ENCODE peak calls at places on chromosomes 11 and 22, in four cellular contexts. U is K562, W is GM12878, V is HepG2. C is an unnamed sample.

GRCh38 chr11:116082256-116082655 is 578.0 kb upstream of the CADM1 start:
- DNase-seq in U (no peak), W (no peak), V (no peak), C (no peak)

GRCh38 chr11:12702999-12703453 is 28.8 kb downstream of the TEAD1 start:
- DNase-seq in U (no peak), W (no peak), V (no peak), C (no peak)

GRCh38 chr11:41985799-41986198 is 526.3 kb upstream of the LRRC4C start:
- DNase-seq in U (no peak), W (no peak), V (no peak), C (no peak)

GRCh38 chr11:11534981-11535380 is 86.8 kb downstream of the GALNT18 start:
- DNase-seq in U (no peak), W (no peak), V (no peak), C (no peak)

GRCh38 chr11:115502636-115503082 is 1.6 kb downstream of the CADM1 start:
- DNase-seq in U (no peak), W (no peak), V (peak), C (peak)

GRCh38 chr11:46450846-46451470 is 59.4 kb upstream of the CHRM4 start:
- DNase-seq in U (no peak), W (no peak), V (no peak), C (no peak)

GRCh38 chr11:88827018-88827676 is 238.6 kb downstream of the GRM5 start:
- DNase-seq in U (no peak), W (no peak), V (no peak), C (no peak)

GRCh38 chr11:90176069-90176468 is 41.6 kb downstream of the NAALAD2 start:
- DNase-seq in U (no peak), W (no peak), V (no peak), C (no peak)

GRCh38 chr11:69862797-69863543 is 43.8 kb upstream of the FGF3 start:
- DNase-seq in U (no peak), W (no peak), V (no peak), C (no peak)

GRCh38 chr11:28448186-28448585 is 340.0 kb downstream of the METTL15 start:
- DNase-seq in U (no peak), W (no peak), V (no peak), C (no peak)

GRCh38 chr11:109612481-109612880 is 190.5 kb downstream of the C11orf87 start:
- DNase-seq in U (no peak), W (no peak), V (no peak), C (no peak)

GRCh38 chr11:57566035-57566504 is 1.4 kb downstream of the UBE2L6 start:
- DNase-seq in U (no peak), W (peak), V (peak), C (no peak)

GRCh38 chr11:106187860-106188456 is 110.5 kb downstream of the AASDHPPT start:
- DNase-seq in U (no peak), W (no peak), V (no peak), C (no peak)

GRCh38 chr11:86748296-86748695 is 52.0 kb upstream of the PRSS23 start:
- DNase-seq in U (no peak), W (no peak), V (no peak), C (no peak)

GRCh38 chr11:76735218-76735480 is 48.0 kb upstream of the TSKU start:
- DNase-seq in U (no peak), W (no peak), V (no peak), C (no peak)

GRCh38 chr22:46538816-46539163 is 1.4 kb upstream of the CELSR1 start:
- DNase-seq in U (no peak), W (no peak), V (no peak), C (no peak)

GRCh38 chr11:84292955-84293354 is 1006.8 kb upstream of the CCDC90B start:
- DNase-seq in U (no peak), W (no peak), V (no peak), C (no peak)

GRCh38 chr11:69654660-69655478 is 13.9 kb downstream of the CCND1 start:
- DNase-seq in U (no peak), W (no peak), V (peak), C (no peak)

GRCh38 chr11:7485136-7485853 is at the start of gene OLFML1:
- DNase-seq in U (no peak), W (no peak), V (peak), C (no peak)

GRCh38 chr11:70841264-70841663 is 411.1 kb downstream of the SHANK2 start:
- DNase-seq in U (no peak), W (no peak), V (no peak), C (no peak)

GRCh38 chr11:4203603-4204360 is 109.2 kb downstream of the RRM1 start:
- DNase-seq in U (no peak), W (no peak), V (no peak), C (no peak)

DNA sequence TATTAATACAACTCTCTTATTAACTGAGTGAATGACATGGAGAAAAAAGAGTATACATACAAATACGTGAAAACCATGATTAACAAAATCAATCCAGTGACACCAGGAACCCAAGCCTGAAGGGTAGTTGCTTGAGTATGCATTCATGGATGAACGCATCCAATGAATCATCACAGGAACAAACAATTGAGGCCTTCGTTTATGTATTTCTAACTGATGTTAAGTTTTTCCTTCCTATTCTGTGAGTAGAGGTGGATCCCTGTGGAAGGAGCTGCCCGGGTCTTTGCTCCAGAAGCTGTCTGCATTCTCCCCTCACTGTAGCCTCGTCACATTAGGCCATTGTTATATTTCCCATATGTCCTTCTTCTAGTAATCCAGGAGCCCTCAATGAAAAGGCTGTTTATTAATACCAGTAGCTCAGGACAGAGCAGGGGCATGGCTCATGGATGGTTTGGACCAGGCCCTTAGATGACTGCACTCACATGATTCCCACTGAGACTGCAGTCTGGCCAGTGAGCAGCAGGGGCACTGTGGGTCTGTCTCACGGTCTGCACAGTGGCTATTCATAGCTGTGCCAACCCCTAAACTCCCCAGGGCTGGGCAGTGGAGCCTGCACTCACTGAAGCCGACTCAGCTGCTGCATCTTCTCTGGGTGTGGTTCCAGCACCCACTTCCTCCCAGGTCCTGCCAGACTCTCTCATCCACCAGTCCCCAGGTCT is 128.1 kb upstream of the TOP3B start:
- DNase-seq in U (peak), W (peak), V (no peak), C (peak)
- TF ChIP-seq ETV6 in U (no peak), W (no peak), V (no peak), C (no peak)

GRCh38 chr11:117230286-117230961 is 1.4 kb downstream of the PCSK7 start:
- DNase-seq in U (no peak), W (peak), V (no peak), C (no peak)
- TF ChIP-seq ETV6 in U (no peak), W (no peak), V (no peak), C (no peak)

GRCh38 chr11:3143136-3143880 is 21.8 kb downstream of the OSBPL5 start:
- DNase-seq in U (no peak), W (no peak), V (no peak), C (no peak)

GRCh38 chr11:3145206-3145520 is 19.9 kb downstream of the OSBPL5 start:
- DNase-seq in U (no peak), W (no peak), V (no peak), C (no peak)

GRCh38 chr11:3146612-3147256 is 18.4 kb downstream of the OSBPL5 start:
- DNase-seq in U (no peak), W (no peak), V (no peak), C (no peak)

GRCh38 chr11:3147257-3147619 is 17.9 kb downstream of the OSBPL5 start:
- DNase-seq in U (no peak), W (no peak), V (no peak), C (no peak)

DNA sequence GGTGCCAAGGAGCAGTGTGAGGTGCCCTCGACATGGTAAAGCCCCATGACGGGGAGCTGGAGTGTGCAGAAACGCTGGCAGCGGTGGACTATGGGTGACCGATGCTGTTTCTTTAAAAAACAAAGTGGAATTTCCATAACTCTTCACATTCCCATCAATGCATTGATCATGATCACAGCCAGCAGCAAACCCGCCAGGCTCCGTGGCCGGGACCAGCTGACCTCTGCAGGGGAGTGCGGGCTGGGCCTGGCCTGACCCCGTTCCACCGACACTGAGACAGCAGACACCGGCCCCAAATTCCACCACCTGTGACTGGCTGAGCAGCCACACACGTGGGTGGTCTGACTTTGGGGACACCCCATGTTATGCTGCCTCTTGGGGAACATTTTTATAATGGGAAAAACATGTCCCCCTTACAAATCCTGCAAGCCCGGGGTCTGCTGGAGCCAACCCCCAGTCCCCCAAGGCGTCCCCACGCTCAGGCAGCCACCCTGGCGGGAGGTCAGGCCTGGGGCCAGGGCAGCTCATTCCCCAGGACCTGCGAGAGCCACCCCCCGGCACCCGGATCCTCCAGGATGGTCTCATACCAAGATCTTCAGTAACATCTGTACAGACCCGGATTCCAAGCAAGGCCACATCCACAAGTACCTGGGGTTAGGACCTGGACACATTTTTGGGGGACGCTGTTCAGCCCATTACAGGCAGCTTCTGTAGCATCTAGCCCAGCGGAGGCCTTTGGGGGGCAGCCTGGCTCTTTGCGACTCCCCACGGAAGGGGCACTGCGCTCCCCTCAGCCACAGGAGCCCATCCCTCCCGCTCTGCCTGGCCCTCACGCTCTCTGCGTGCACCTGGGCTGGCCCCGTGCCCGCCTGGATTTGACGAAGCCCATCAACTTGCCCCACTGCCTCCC is 20.6 kb downstream of the OSBPL5 start:
- DNase-seq in U (no peak), W (no peak), V (no peak), C (no peak)
- TF ChIP-seq ETV6 in U (no peak), W (no peak), V (no peak), C (no peak)

GRCh38 chr11:38446336-38446735 is 1848.3 kb upstream of the RAG2 start:
- DNase-seq in U (no peak), W (no peak), V (no peak), C (no peak)
- TF ChIP-seq ETV6 in U (no peak), W (no peak), V (no peak), C (no peak)

GRCh38 chr11:133619397-133619796 is 87.1 kb upstream of the OPCML start:
- DNase-seq in U (no peak), W (no peak), V (no peak), C (no peak)

GRCh38 chr11:133619973-133620372 is 87.7 kb upstream of the OPCML start:
- DNase-seq in U (no peak), W (peak), V (peak), C (no peak)

GRCh38 chr11:133618500-133618899 is 86.2 kb upstream of the OPCML start:
- DNase-seq in U (no peak), W (no peak), V (no peak), C (no peak)
- TF ChIP-seq ETV6 in U (no peak), W (no peak), V (no peak), C (no peak)

GRCh38 chr11:67370351-67371076 is 2.9 kb downstream of the CLCF1 start:
- DNase-seq in U (no peak), W (no peak), V (no peak), C (no peak)
- TF ChIP-seq ETV6 in U (no peak), W (no peak), V (no peak), C (no peak)

GRCh38 chr11:73945396-73945795 is 5.4 kb upstream of the DNAJB13 start:
- DNase-seq in U (no peak), W (no peak), V (no peak), C (no peak)
- TF ChIP-seq ETV6 in U (no peak), W (no peak), V (no peak), C (no peak)

GRCh38 chr11:17765381-17766359 is 31.1 kb downstream of the KCNC1 start:
- DNase-seq in U (no peak), W (no peak), V (no peak), C (no peak)

GRCh38 chr11:17766590-17766989 is 32.0 kb downstream of the KCNC1 start:
- DNase-seq in U (no peak), W (no peak), V (no peak), C (peak)

GRCh38 chr11:17763703-17764102 is 29.1 kb downstream of the KCNC1 start:
- DNase-seq in U (no peak), W (no peak), V (no peak), C (no peak)

GRCh38 chr11:17763244-17763643 is 28.7 kb downstream of the KCNC1 start:
- DNase-seq in U (no peak), W (no peak), V (no peak), C (no peak)

GRCh38 chr11:17764446-17765218 is 30.1 kb downstream of the KCNC1 start:
- DNase-seq in U (no peak), W (no peak), V (no peak), C (no peak)
- TF ChIP-seq ETV6 in U (no peak), W (no peak), V (no peak), C (no peak)

DNA sequence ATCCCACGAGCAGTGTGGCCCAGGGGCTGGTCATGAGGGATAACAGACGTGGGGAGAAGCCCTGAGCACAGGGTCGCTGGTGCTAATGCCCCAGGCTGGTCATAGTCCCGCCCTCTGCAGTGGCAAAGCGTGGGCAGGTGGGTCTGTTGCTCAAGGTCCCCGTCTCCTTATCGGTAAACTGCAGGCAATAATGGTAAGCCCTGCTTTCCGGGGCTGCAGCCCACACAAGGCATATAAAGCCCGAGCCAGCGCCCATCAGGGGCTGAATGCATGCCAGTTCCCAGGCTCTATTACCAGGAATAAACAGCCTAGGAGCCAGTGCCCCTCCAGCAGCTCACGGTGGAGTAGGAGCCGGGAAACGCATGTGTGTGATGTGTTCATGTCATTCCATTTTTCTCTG is 261.0 kb downstream of the BRD1 start:
- DNase-seq in U (no peak), W (no peak), V (no peak), C (no peak)
- TF ChIP-seq ETV6 in U (no peak), W (no peak), V (no peak), C (no peak)

C was measured in WTC11.